ENCODE peak calls at places on chromosomes 13 and 19, in six cellular contexts. Y is mucosa of descending colon; W is IMR-90; P is GM23248; K is astrocyte; I is CD8-positive, alpha-beta T cell. C is an unnamed sample. For H3K4me1, the result is how much of the 10 kb centered on the place peaks cover.

GRCh38 chr13:76812971-76813691 is 73.1 kb downstream of the KCTD12 start:
- DNase-seq in Y (no peak), W (no peak), P (peak), K (no peak), I (no peak), C (no peak)

GRCh38 chr19:29675120-29675649 is 9.9 kb downstream of the PLEKHF1 start:
- DNase-seq in Y (no peak), W (no peak), P (no peak), K (no peak), I (no peak), C (peak)

GRCh38 chr19:13181747-13182388 is 31.7 kb downstream of the IER2 start:
- DNase-seq in Y (no peak), W (peak), P (peak), K (peak), I (peak), C (peak)

GRCh38 chr13:27339299-27339698 is 68.7 kb downstream of the RASL11A start:
- DNase-seq in Y (no peak), W (peak), P (peak), K (no peak), I (peak), C (no peak)

GRCh38 chr13:42066542-42066941 is 18.1 kb downstream of the DGKH start:
- DNase-seq in Y (no peak), W (peak), P (peak), K (peak), I (no peak), C (no peak)

GRCh38 chr13:78595458-78595818 is 7.9 kb downstream of the POU4F1 start:
- DNase-seq in Y (no peak), W (no peak), P (no peak), K (no peak), I (no peak), C (no peak)

GRCh38 chr13:35826626-35827254 is 304.4 kb downstream of the DCLK1 start:
- DNase-seq in Y (no peak), W (no peak), P (no peak), K (no peak), I (no peak), C (no peak)

GRCh38 chr19:3336351-3336679 is 30.1 kb upstream of the NFIC start:
- DNase-seq in Y (no peak), W (no peak), P (no peak), K (no peak), I (no peak), C (no peak)

GRCh38 chr19:3545669-3546034 is 6.7 kb downstream of the TEKTIP1 start:
- DNase-seq in Y (no peak), W (no peak), P (no peak), K (no peak), I (no peak), C (no peak)

GRCh38 chr13:108594153-108594552 is 35.3 kb upstream of the MYO16 start:
- DNase-seq in Y (no peak), W (no peak), P (no peak), K (no peak), I (no peak), C (no peak)

GRCh38 chr19:8028951-8029491 is 23.5 kb upstream of the CCL25 start:
- DNase-seq in Y (no peak), W (peak), P (peak), K (no peak), I (no peak), C (no peak)

GRCh38 chr13:103656329-103656728 is 590.1 kb upstream of the SLC10A2 start:
- DNase-seq in Y (no peak), W (no peak), P (no peak), K (no peak), I (no peak), C (no peak)

GRCh38 chr13:52158629-52159158 is 703 bp downstream of the NEK3 start:
- DNase-seq in Y (no peak), W (peak), P (peak), K (peak), I (no peak), C (no peak)

GRCh38 chr13:28499579-28499978 is 4.7 kb upstream of the FLT1 start:
- DNase-seq in Y (no peak), W (peak), P (peak), K (no peak), I (no peak), C (no peak)

GRCh38 chr13:67643656-67644055 is 413.5 kb upstream of the PCDH9 start:
- DNase-seq in Y (no peak), W (no peak), P (no peak), K (no peak), I (no peak), C (no peak)

GRCh38 chr13:101514695-101515275 is 62.3 kb downstream of the ITGBL1 start:
- DNase-seq in Y (no peak), W (peak), P (peak), K (peak), I (no peak), C (no peak)

GRCh38 chr19:29446331-29446730 is 79.5 kb upstream of the VSTM2B start:
- DNase-seq in Y (no peak), W (no peak), P (no peak), K (no peak), I (no peak), C (no peak)

GRCh38 chr19:13103961-13104847 is 1.5 kb upstream of the LYL1 start:
- DNase-seq in Y (peak), W (no peak), P (peak), K (no peak), I (peak), C (peak)

GRCh38 chr13:110042253-110042652 is 255.9 kb upstream of the IRS2 start:
- DNase-seq in Y (no peak), W (peak), P (peak), K (peak), I (no peak), C (no peak)

GRCh38 chr13:106596287-106596937 is 28.5 kb upstream of the ARGLU1 start:
- DNase-seq in Y (no peak), W (no peak), P (no peak), K (no peak), I (no peak), C (no peak)

GRCh38 chr13:55464222-55464621 is 1676.5 kb upstream of the PRR20A start:
- DNase-seq in Y (no peak), W (no peak), P (no peak), K (no peak), I (no peak), C (no peak)

GRCh38 chr13:107020393-107020792 is 452.5 kb upstream of the ARGLU1 start:
- DNase-seq in Y (no peak), W (no peak), P (no peak), K (peak), I (no peak), C (no peak)

GRCh38 chr13:108734676-108735075 is 105.3 kb downstream of the MYO16 start:
- DNase-seq in Y (no peak), W (no peak), P (no peak), K (no peak), I (no peak), C (no peak)

GRCh38 chr13:110409581-110409992 is 102.5 kb downstream of the COL4A2 start:
- DNase-seq in Y (no peak), W (peak), P (no peak), K (peak), I (no peak), C (no peak)

GRCh38 chr19:51135004-51135403 is 7.1 kb upstream of the SIGLEC7 start:
- DNase-seq in Y (no peak), W (no peak), P (no peak), K (no peak), I (no peak), C (no peak)

GRCh38 chr13:94335786-94336357 is 143.6 kb downstream of the DCT start:
- DNase-seq in Y (no peak), W (peak), P (no peak), K (no peak), I (no peak), C (no peak)

GRCh38 chr13:94706101-94706853 is 6.1 kb downstream of the SOX21 start:
- DNase-seq in Y (no peak), W (no peak), P (no peak), K (no peak), I (no peak), C (no peak)

GRCh38 chr13:73767747-73768315 is 366.4 kb downstream of the KLF12 start:
- DNase-seq in Y (no peak), W (no peak), P (no peak), K (no peak), I (peak), C (no peak)

GRCh38 chr13:39452412-39452811 is 150.6 kb downstream of the LHFPL6 start:
- DNase-seq in Y (no peak), W (no peak), P (peak), K (peak), I (no peak), C (no peak)

GRCh38 chr13:49877629-49878218 is 58.4 kb downstream of the SPRYD7 start:
- DNase-seq in Y (no peak), W (no peak), P (no peak), K (no peak), I (no peak), C (no peak)

GRCh38 chr19:47609885-47610545 is 1.1 kb downstream of the BICRA start:
- DNase-seq in Y (peak), W (peak), P (peak), K (peak), I (peak), C (peak)

GRCh38 chr19:18363787-18364186 is 22.2 kb upstream of the GDF15 start:
- DNase-seq in Y (no peak), W (no peak), P (no peak), K (no peak), I (no peak), C (no peak)

GRCh38 chr13:39916330-39916729 is 260.9 kb downstream of the COG6 start:
- DNase-seq in Y (no peak), W (no peak), P (peak), K (no peak), I (no peak), C (no peak)

GRCh38 chr13:103033999-103034398 is 32.2 kb downstream of the SLC10A2 start:
- DNase-seq in Y (no peak), W (no peak), P (no peak), K (no peak), I (no peak), C (no peak)

GRCh38 chr19:4521170-4521887 is 3.0 kb upstream of the PLIN4 start:
- DNase-seq in Y (no peak), W (no peak), P (no peak), K (no peak), I (peak), C (no peak)

GRCh38 chr19:15248106-15248505 is 15.9 kb upstream of the EPHX3 start:
- DNase-seq in Y (no peak), W (peak), P (no peak), K (no peak), I (no peak), C (no peak)
- H3K4me1 ChIP-seq in Y (under half), W (under half), P (under half), K (half or more), I (under half), C (half or more)

DNA sequence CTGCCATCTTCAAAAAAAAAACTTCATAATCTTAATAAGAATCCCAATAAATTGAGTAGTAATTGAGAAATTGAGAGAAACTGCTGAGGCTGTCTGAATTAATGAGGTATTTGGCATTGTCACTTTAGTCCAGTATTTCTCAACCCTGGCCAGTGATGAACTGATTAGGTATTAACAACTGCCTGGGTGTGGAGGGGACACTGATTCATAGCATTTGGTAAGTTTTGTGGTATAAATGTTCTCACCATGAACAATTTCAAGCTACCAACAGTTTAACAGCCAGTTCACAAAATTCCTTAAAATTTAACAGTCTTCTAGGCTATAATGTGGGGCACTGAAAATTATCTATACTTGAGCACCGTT is 18.3 kb downstream of the GPC6 start:
- DNase-seq in Y (no peak), W (peak), P (peak), K (peak), I (no peak), C (no peak)
- H3K4me3 ChIP-seq in Y (no peak), W (peak), P (peak), K (peak), I (no peak), C (peak)

DNA sequence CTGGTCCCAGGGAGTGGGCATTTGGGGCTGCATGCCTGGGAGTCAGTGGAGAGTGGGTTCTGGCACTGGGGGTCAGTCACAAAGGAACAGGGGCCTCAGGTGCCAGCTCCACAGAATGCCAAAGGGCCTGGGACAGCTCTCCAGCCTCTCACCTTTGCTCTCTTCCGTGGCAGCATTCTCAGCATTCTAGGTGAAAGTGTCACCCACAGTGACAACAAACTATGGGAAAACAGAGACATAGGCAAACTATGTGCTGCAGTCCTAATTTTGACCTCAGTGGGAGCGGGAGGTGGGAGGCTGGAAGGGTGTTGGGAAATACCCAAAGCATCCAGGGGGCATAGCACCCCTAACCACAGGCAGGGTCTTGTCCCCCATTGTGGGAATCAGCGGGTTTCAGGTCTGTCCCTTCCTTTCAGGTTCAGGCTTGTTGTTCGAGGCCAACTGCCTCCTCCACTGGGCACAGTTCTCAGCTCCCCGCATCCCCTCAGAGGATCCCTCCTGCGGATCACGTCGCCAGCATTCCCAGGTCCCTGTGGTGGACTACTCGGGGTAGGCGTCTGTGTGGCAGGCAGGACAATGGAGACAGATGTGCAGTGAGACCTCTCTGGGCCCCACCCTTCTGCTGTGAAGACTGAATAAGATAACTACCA is 52.4 kb downstream of the TSHZ3 start:
- DNase-seq in Y (no peak), W (no peak), P (no peak), K (no peak), I (no peak), C (peak)
- H3K4me1 ChIP-seq in Y (under half), W (under half), P (under half), K (under half), I (under half), C (under half)

GRCh38 chr19:49718511-49718910 is 27.6 kb downstream of the CPT1C start:
- DNase-seq in Y (no peak), W (peak), P (no peak), K (no peak), I (no peak), C (no peak)
- H3K4me3 ChIP-seq in Y (no peak), W (no peak), P (peak), K (no peak), I (no peak), C (no peak)

DNA sequence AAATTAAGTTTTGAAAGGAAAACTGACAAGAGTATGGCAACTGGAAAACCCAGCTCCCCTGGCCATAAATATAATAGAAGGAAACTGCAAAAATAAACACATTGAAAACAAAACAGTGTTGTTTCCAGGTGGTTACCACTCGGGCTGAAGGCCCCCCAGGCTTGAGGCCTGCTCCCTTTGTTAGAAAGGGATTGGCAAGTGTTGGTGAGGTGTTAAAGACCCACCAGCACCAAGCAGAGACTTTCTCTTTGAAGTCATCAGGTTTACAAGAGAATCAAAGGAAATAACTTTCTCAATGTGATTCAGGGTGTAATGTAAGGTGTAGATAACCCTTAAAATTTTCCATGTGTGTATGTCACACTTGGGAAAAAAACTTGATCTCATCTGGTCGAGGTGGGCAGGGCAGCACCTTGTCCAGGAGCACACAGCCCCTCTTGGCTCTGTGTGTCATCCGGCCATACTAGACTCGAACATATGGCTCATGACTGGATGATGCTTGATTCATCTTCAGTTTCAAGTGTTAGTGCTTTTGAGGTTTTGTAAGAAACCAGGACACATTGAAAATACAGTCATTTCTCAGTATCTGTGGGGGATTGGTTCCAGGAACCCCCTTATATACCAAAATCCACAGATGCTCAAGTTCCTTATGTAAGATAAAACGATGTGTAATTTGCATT is 7.8 kb downstream of the ACTN4 start:
- DNase-seq in Y (no peak), W (peak), P (peak), K (peak), I (no peak), C (no peak)
- H3K4me1 ChIP-seq in Y (half or more), W (half or more), P (half or more), K (half or more), I (under half), C (half or more)

GRCh38 chr19:1252818-1253513 is 4.6 kb downstream of the MIDN start:
- DNase-seq in Y (peak), W (peak), P (peak), K (peak), I (peak), C (peak)

GRCh38 chr19:1253514-1254080 is 5.2 kb downstream of the MIDN start:
- DNase-seq in Y (no peak), W (peak), P (peak), K (peak), I (no peak), C (peak)

GRCh38 chr19:1255186-1256161 is 7.1 kb downstream of the MIDN start:
- DNase-seq in Y (no peak), W (no peak), P (peak), K (no peak), I (no peak), C (no peak)

GRCh38 chr19:1254530-1255185 is 6.3 kb downstream of the MIDN start:
- DNase-seq in Y (no peak), W (no peak), P (peak), K (no peak), I (no peak), C (no peak)

DNA sequence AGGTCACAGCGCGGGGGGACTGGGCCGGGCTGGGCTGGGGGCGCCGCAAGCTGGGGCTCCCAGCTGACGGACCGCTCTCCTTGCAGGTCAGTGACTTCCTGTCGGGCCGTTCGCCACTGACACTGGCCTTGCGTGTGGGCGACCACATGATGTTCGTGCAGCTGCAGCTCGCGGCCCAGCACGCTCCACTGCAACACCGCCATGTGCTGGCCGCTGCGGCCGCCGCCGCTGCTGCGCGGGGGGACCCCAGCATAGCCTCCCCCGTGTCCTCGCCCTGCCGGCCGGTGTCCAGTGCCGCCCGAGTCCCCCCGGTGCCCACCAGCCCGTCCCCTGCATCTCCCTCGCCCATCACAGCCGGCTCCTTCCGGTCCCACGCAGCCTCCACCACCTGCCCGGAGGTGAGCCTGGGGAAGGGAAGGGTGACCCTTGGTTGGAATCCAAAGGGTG is 5.7 kb downstream of the MIDN start:
- DNase-seq in Y (no peak), W (no peak), P (peak), K (no peak), I (no peak), C (peak)
- H3K4me3 ChIP-seq in Y (no peak), W (no peak), P (peak), K (no peak), I (no peak), C (peak)